ENCODE peak calls at places on chromosomes 4 and X, in eight cellular contexts. V is naive thymus-derived CD4-positive, alpha-beta T cell; N is A549; J is cardiac muscle cell; R is H9; M is K562; D is left lung; I is heart right ventricle. U is an unnamed sample.

GRCh38 chr4:38144029-38144428 is 183.8 kb downstream of the PTTG2 start:
- DNase-seq in V (no peak), M (no peak), N (no peak), D (no peak), J (no peak), I (no peak), R (no peak), U (no peak)

GRCh38 chr4:112279882-112280315 is 5.8 kb downstream of the TIFA start:
- DNase-seq in V (no peak), J (peak; percentile 23), I (no peak), M (no peak), R (no peak), N (no peak), D (no peak), U (no peak)

GRCh38 chr4:653080-653821 is 20.8 kb downstream of the ATP5ME start:
- DNase-seq in V (no peak), N (no peak), I (no peak), R (no peak), J (no peak), M (no peak), D (no peak), U (no peak)

GRCh38 chr4:116005037-116005805 is 891.8 kb upstream of the NDST4 start:
- DNase-seq in V (no peak), N (no peak), D (no peak), R (no peak), J (no peak), I (no peak), M (no peak), U (no peak)

GRCh38 chr4:1167244-1167949 is 5.0 kb downstream of the SPON2 start:
- DNase-seq in J (peak; percentile 83), D (peak; percentile 88), I (peak; percentile 83), V (peak; percentile 85), R (peak; percentile 95), M (peak; percentile 90), N (peak; percentile 39), U (peak; percentile 91)

GRCh38 chr4:177313263-177313662 is 3.6 kb downstream of the NEIL3 start:
- DNase-seq in M (no peak), D (no peak), N (no peak), V (no peak), I (no peak), R (no peak), J (no peak), U (no peak)

GRCh38 chr4:122758033-122758432 is 25.5 kb downstream of the BBS12 start:
- DNase-seq in R (no peak), I (no peak), M (peak; percentile 28), D (no peak), V (peak; percentile 29), J (peak; percentile 37), N (no peak), U (peak; percentile 67)

GRCh38 chrX:39196192-39197102 is 395.2 kb downstream of the MID1IP1 start:
- DNase-seq in J (peak; percentile 36), I (no peak), R (no peak), V (peak; percentile 21), M (peak; percentile 31), N (no peak), D (no peak), U (no peak)

GRCh38 chr4:7737752-7738457 is 201.8 kb downstream of the AFAP1 start:
- DNase-seq in I (no peak), V (no peak), M (no peak), J (no peak), N (no peak), D (no peak), R (no peak), U (no peak)

GRCh38 chr4:143364063-143364462 is 27.4 kb downstream of the GAB1 start:
- DNase-seq in N (no peak), V (no peak), D (no peak), I (no peak), R (no peak), J (no peak), M (no peak), U (no peak)

GRCh38 chr4:143363332-143363731 is 26.7 kb downstream of the GAB1 start:
- DNase-seq in V (no peak), R (no peak), D (no peak), I (no peak), N (no peak), J (no peak), M (no peak), U (no peak)

GRCh38 chr4:143360838-143361237 is 24.2 kb downstream of the GAB1 start:
- DNase-seq in I (no peak), J (no peak), V (no peak), M (no peak), N (no peak), R (no peak), D (no peak), U (no peak)

GRCh38 chr4:143359794-143360193 is 23.1 kb downstream of the GAB1 start:
- DNase-seq in J (no peak), R (no peak), D (no peak), M (no peak), N (no peak), V (peak; percentile 1), I (no peak), U (no peak)

DNA sequence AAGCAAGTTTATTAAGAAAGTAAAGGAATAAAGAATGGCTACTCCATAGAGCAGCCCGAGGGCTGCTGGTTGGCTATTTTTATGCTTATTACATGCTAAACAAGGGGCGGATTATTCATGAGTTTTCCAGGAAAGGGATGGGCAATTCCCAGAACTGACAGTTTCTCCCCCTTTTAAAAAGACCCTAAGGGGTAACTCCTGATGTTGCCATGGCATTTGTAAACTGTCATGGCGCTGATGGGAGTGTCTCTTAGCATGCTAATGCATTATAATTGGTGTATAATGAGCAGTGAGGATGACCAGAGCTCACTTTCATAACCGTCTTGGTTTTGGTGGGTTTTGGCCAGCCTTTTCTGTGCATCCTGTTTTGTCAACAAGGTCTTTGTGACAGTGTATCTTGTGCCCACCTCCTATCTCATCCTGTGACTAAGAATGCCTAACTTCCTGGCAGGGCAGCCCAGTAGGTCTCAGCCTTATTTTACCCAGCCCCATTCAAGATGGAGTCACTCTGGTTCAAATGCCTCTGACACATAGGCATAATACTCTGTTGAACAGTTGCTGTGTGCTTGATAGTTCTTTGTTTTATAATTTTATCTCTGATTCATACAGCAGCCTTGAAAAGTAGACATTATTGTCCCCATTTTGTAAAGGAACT is 25.8 kb downstream of the GAB1 start:
- DNase-seq in M (no peak), R (no peak), N (no peak), I (no peak), V (no peak), D (no peak), J (no peak), U (no peak)
- H3K4me1 ChIP-seq in M (peaks cover 15% of the 10 kb centered on the region), R (peaks cover 9% of the 10 kb centered on the region), N (peaks cover 14% of the 10 kb centered on the region), I (peaks cover 49% of the 10 kb centered on the region), V (no peaks in the 10 kb centered on the region), D (peaks cover 18% of the 10 kb centered on the region), J (no peaks in the 10 kb centered on the region), U (peaks cover 38% of the 10 kb centered on the region)

GRCh38 chr4:6182390-6183280 is 17.7 kb downstream of the JAKMIP1 start:
- DNase-seq in D (no peak), M (no peak), V (no peak), R (no peak), J (no peak), I (no peak), N (no peak), U (no peak)

GRCh38 chr4:6180841-6181631 is 19.3 kb downstream of the JAKMIP1 start:
- DNase-seq in N (no peak), D (no peak), J (no peak), V (no peak), R (no peak), M (no peak), I (no peak), U (no peak)

GRCh38 chr4:6178757-6179156 is 21.6 kb downstream of the JAKMIP1 start:
- DNase-seq in D (no peak), I (no peak), N (no peak), M (no peak), V (no peak), J (no peak), R (no peak), U (no peak)

GRCh38 chr4:6177587-6178197 is 22.7 kb downstream of the JAKMIP1 start:
- DNase-seq in D (no peak), M (peak; percentile 59), V (no peak), J (no peak), I (peak; percentile 17), N (no peak), R (no peak), U (no peak)

GRCh38 chr4:6179362-6179761 is 21.0 kb downstream of the JAKMIP1 start:
- DNase-seq in R (no peak), I (no peak), N (no peak), D (no peak), V (no peak), M (no peak), J (no peak), U (no peak)
- H3K4me1 ChIP-seq in R (no peaks in the 10 kb centered on the region), I (no peaks in the 10 kb centered on the region), N (no peaks in the 10 kb centered on the region), D (no peaks in the 10 kb centered on the region), V (peaks cover 72% of the 10 kb centered on the region), M (no peaks in the 10 kb centered on the region), J (no peaks in the 10 kb centered on the region), U (no peaks in the 10 kb centered on the region)

DNA sequence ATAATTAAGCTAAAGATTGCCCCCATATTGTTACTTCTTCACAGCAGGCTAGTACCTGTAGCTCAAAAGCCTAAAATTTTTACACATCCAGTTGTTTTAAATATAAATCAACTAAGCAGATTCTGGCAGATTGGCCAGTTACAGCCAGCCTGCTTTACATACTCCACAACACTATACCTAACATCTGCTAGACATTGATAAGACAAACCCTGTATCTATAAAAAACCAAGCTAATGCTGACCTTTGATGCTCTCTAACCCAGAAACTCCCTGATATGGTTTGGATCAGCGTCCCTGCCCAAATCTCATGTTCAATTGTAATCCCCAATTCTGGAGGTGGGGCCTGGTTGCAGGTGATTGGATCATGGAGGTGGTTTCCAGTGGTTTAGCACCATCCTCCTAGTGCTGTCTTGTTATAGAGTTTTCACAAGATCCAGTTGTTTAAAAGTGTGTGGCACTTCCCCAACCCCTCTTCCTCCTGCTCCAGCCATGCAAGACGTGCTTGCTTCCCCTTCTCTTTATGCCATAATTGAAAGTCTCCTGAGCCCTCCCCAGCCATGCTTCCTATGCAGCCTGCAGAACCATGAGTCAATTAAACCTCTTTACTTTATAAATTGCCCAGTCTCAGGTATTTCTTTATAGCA is 39.5 kb downstream of the ZCCHC13 start:
- DNase-seq in I (no peak), M (no peak), J (no peak), N (no peak), V (no peak), R (no peak), D (no peak), U (no peak)
- H3K4me1 ChIP-seq in I (peaks cover 12% of the 10 kb centered on the region), M (peaks cover 4% of the 10 kb centered on the region), J (no peaks in the 10 kb centered on the region), N (peaks cover 15% of the 10 kb centered on the region), V (no peaks in the 10 kb centered on the region), R (no peaks in the 10 kb centered on the region), D (no peaks in the 10 kb centered on the region), U (no peaks in the 10 kb centered on the region)

GRCh38 chr4:169253904-169254303 is 16.9 kb downstream of the SH3RF1 start:
- DNase-seq in J (no peak), I (no peak), N (no peak), M (no peak), R (no peak), V (no peak), D (no peak), U (no peak)

GRCh38 chr4:169252339-169253086 is 18.2 kb downstream of the SH3RF1 start:
- DNase-seq in R (no peak), V (no peak), J (no peak), M (no peak), I (no peak), N (no peak), D (no peak), U (no peak)

GRCh38 chr4:169253087-169253675 is 17.6 kb downstream of the SH3RF1 start:
- DNase-seq in N (no peak), R (no peak), V (no peak), I (no peak), M (no peak), J (no peak), D (no peak), U (no peak)

GRCh38 chr4:169256101-169256612 is 14.6 kb downstream of the SH3RF1 start:
- DNase-seq in M (no peak), N (no peak), I (no peak), R (no peak), V (no peak), D (no peak), J (no peak), U (no peak)

GRCh38 chr4:169254546-169254983 is 16.2 kb downstream of the SH3RF1 start:
- DNase-seq in J (no peak), R (no peak), V (no peak), D (peak; percentile 36), M (no peak), I (no peak), N (no peak), U (no peak)
- H3K4me1 ChIP-seq in J (peaks cover 24% of the 10 kb centered on the region), R (peaks cover 17% of the 10 kb centered on the region), V (no peaks in the 10 kb centered on the region), D (peaks cover 34% of the 10 kb centered on the region), M (no peaks in the 10 kb centered on the region), I (peaks cover 70% of the 10 kb centered on the region), N (peaks cover 93% of the 10 kb centered on the region), U (peaks cover 74% of the 10 kb centered on the region)

U was measured in hepatocyte.